ENCODE peak calls at places on chromosomes 11 and 22, in five cellular contexts. H is T1000, P is IMR-90, T is NCI-H2081, X is uterus. F is an unnamed sample.
A peak's percentile ranks its signal among the peaks of the same experiment; 100 is the strongest.

GRCh38 chr11:109785714-109786113 is 307.5 kb upstream of the ZC3H12C start:
- DNase-seq in P (peak; percentile 39), T (no peak), H (no peak), X (no peak), F (no peak)

GRCh38 chr11:68002943-68003845 is 703 bp downstream of the UNC93B1 start:
- DNase-seq in T (peak; percentile 15), X (no peak), H (no peak), P (no peak), F (no peak)

GRCh38 chr22:32623943-32624342 is 149.3 kb downstream of the FBXO7 start:
- DNase-seq in H (peak; percentile 66), P (peak; percentile 98), T (no peak), X (peak; percentile 83), F (peak; percentile 52)

GRCh38 chr22:35966314-35967045 is 62.1 kb downstream of the RBFOX2 start:
- DNase-seq in P (peak; percentile 35), X (no peak), H (no peak), T (no peak), F (no peak)

GRCh38 chr11:372809-373715 is 3.8 kb downstream of the B4GALNT4 start:
- DNase-seq in X (no peak), P (no peak), T (no peak), H (no peak), F (no peak)

GRCh38 chr11:24234822-24235508 is 261.9 kb upstream of the LUZP2 start:
- DNase-seq in X (no peak), P (peak; percentile 79), H (no peak), T (no peak), F (peak; percentile 78)

GRCh38 chr11:72243567-72244316 is at the start of gene PHOX2A:
- DNase-seq in T (no peak), X (no peak), P (no peak), H (no peak), F (no peak)

GRCh38 chr22:38239101-38239761 is 33.6 kb downstream of the TMEM184B start:
- DNase-seq in X (no peak), P (peak; percentile 98), H (peak; percentile 40), T (no peak), F (peak; percentile 91)

GRCh38 chr22:20430101-20430640 is 7.5 kb downstream of the SCARF2 start:
- DNase-seq in T (no peak), H (no peak), P (no peak), X (no peak), F (no peak)

GRCh38 chr11:122180435-122180834 is 64.4 kb upstream of the BLID start:
- DNase-seq in T (no peak), H (peak; percentile 79), X (peak; percentile 49), P (peak; percentile 98), F (peak; percentile 93)

GRCh38 chr11:107916671-107917241 is 11.5 kb upstream of the RAB39A start:
- DNase-seq in H (no peak), T (no peak), X (no peak), P (no peak), F (peak; percentile 18)

GRCh38 chr22:31228425-31228824 is 16.3 kb downstream of the LIMK2 start:
- DNase-seq in X (no peak), P (no peak), T (no peak), H (no peak), F (no peak)

GRCh38 chr11:69669486-69669885 is 5.7 kb downstream of the LTO1 start:
- DNase-seq in T (no peak), P (no peak), X (peak; percentile 11), H (no peak), F (no peak)

GRCh38 chr11:16179668-16180067 is 176.7 kb downstream of the SOX6 start:
- DNase-seq in T (no peak), P (peak; percentile 7), H (no peak), X (no peak), F (no peak)

GRCh38 chr11:74905326-74905725 is 43.6 kb downstream of the XRRA1 start:
- DNase-seq in H (no peak), P (no peak), T (no peak), X (no peak), F (no peak)

GRCh38 chr11:77789731-77790476 is 30.6 kb downstream of the RSF1 start:
- DNase-seq in X (no peak), T (no peak), P (no peak), H (no peak), F (no peak)

GRCh38 chr11:61820174-61820573 is 3.4 kb upstream of the FADS1 start:
- DNase-seq in P (peak; percentile 65), X (no peak), H (no peak), T (no peak), F (peak; percentile 67)

GRCh38 chr11:17699157-17700114 is 19.9 kb upstream of the MYOD1 start:
- DNase-seq in X (no peak), T (no peak), H (no peak), P (peak; percentile 34), F (peak; percentile 68)

GRCh38 chr11:35853871-35854270 is 90.0 kb upstream of the LDLRAD3 start:
- DNase-seq in P (no peak), X (no peak), T (no peak), H (no peak), F (no peak)

GRCh38 chr22:21764038-21764804 is 28.6 kb upstream of the YPEL1 start:
- DNase-seq in P (no peak), T (no peak), X (no peak), H (no peak), F (no peak)

GRCh38 chr11:134554106-134554505 is 142.1 kb upstream of the B3GAT1 start:
- DNase-seq in H (no peak), X (no peak), T (no peak), P (no peak), F (no peak)

GRCh38 chr11:45301537-45302246 is 15.6 kb upstream of the SYT13 start:
- DNase-seq in P (no peak), X (no peak), T (peak; percentile 28), H (no peak), F (no peak)

GRCh38 chr22:44399906-44400762 is 87.4 kb upstream of the SHISAL1 start:
- DNase-seq in X (peak; percentile 5), P (no peak), H (no peak), T (no peak), F (no peak)

GRCh38 chr22:46058591-46059519 is 81.9 kb upstream of the WNT7B start:
- DNase-seq in X (peak; percentile 37), H (no peak), T (no peak), P (no peak), F (no peak)

GRCh38 chr11:44426119-44426518 is 116.2 kb upstream of the ALX4 start:
- DNase-seq in X (no peak), P (no peak), T (no peak), H (no peak), F (no peak)

GRCh38 chr11:11510939-11511338 is 110.9 kb downstream of the GALNT18 start:
- DNase-seq in H (peak; percentile 77), X (peak; percentile 25), P (peak; percentile 17), T (peak; percentile 80), F (peak; percentile 43)

GRCh38 chr11:12008790-12009616 is 577 bp upstream of the DKK3 start:
- DNase-seq in X (peak; percentile 41), T (no peak), P (peak; percentile 46), H (peak; percentile 52), F (peak; percentile 38)

GRCh38 chr11:62402994-62403393 is 15.8 kb upstream of the SCGB1A1 start:
- DNase-seq in H (no peak), P (no peak), T (no peak), X (no peak), F (no peak)

GRCh38 chr11:14380947-14381555 is 22.1 kb upstream of the RRAS2 start:
- DNase-seq in X (peak; percentile 71), T (peak; percentile 52), H (no peak), P (peak; percentile 36), F (peak; percentile 38)

GRCh38 chr11:118649941-118650340 is 29.5 kb downstream of the TREH start:
- DNase-seq in X (no peak), T (no peak), P (no peak), H (no peak), F (no peak)

GRCh38 chr11:3617990-3618389 is 23.8 kb downstream of the ART5 start:
- DNase-seq in H (no peak), X (no peak), T (no peak), P (no peak), F (no peak)

GRCh38 chr11:85831050-85831449 is 20.1 kb upstream of the SYTL2 start:
- DNase-seq in H (no peak), P (no peak), T (no peak), X (no peak), F (no peak)

GRCh38 chr22:45932066-45932465 is 44.9 kb downstream of the WNT7B start:
- DNase-seq in H (peak; percentile 39), T (no peak), X (no peak), P (no peak), F (peak; percentile 11)